ENCODE peak calls at places on chromosomes 2 and 18, in five cellular contexts. J is OCI-LY7, K is HCT116, D is GM12878, N is PC-3. Z is an unnamed sample.

GRCh38 chr2:152200562-152201465 is 25.3 kb upstream of the STAM2 start:
- DNase-seq in N (peak; percentile 100), K (peak; percentile 96), J (no peak), D (no peak), Z (peak; percentile 97)

GRCh38 chr2:18930977-18931376 is 341.6 kb upstream of the NT5C1B start:
- DNase-seq in D (no peak), K (no peak), N (no peak), J (no peak), Z (peak; percentile 69)

GRCh38 chr2:24399434-24400206 is 39.3 kb upstream of the ITSN2 start:
- DNase-seq in J (no peak), D (no peak), K (no peak), N (no peak), Z (no peak)

GRCh38 chr2:199659207-199659606 is 191.8 kb downstream of the FTCDNL1 start:
- DNase-seq in K (no peak), D (no peak), N (no peak), J (no peak), Z (peak; percentile 24)

GRCh38 chr2:237868631-237869356 is 9.4 kb downstream of the RAMP1 start:
- DNase-seq in K (no peak), D (no peak), N (no peak), J (no peak), Z (peak; percentile 73)

GRCh38 chr2:127609031-127609751 is 36.8 kb upstream of the GPR17 start:
- DNase-seq in N (no peak), K (no peak), J (no peak), D (no peak), Z (no peak)

GRCh38 chr2:11155326-11156059 is at the start of gene SLC66A3:
- DNase-seq in N (peak; percentile 86), D (no peak), J (peak; percentile 89), K (peak; percentile 59), Z (peak; percentile 75)

GRCh38 chr2:9230881-9231280 is 24.3 kb downstream of the ASAP2 start:
- DNase-seq in N (no peak), D (no peak), J (no peak), K (no peak), Z (no peak)

GRCh38 chr2:54208364-54209240 is 47.4 kb downstream of the TSPYL6 start:
- DNase-seq in N (no peak), J (no peak), K (no peak), D (no peak), Z (peak; percentile 59)

GRCh38 chr2:235049069-235049468 is 97.3 kb downstream of the SH3BP4 start:
- DNase-seq in N (no peak), D (no peak), J (no peak), K (no peak), Z (no peak)

GRCh38 chr2:100554788-100555407 is 7.9 kb upstream of the PDCL3 start:
- DNase-seq in N (no peak), K (no peak), J (no peak), D (no peak), Z (no peak)

GRCh38 chr2:121088251-121089004 is 196.6 kb downstream of the TFCP2L1 start:
- DNase-seq in J (no peak), K (no peak), N (no peak), D (no peak), Z (no peak)

GRCh38 chr2:42185200-42185921 is 16.2 kb downstream of the EML4 start:
- DNase-seq in N (no peak), D (no peak), J (no peak), K (no peak), Z (no peak)

DNA sequence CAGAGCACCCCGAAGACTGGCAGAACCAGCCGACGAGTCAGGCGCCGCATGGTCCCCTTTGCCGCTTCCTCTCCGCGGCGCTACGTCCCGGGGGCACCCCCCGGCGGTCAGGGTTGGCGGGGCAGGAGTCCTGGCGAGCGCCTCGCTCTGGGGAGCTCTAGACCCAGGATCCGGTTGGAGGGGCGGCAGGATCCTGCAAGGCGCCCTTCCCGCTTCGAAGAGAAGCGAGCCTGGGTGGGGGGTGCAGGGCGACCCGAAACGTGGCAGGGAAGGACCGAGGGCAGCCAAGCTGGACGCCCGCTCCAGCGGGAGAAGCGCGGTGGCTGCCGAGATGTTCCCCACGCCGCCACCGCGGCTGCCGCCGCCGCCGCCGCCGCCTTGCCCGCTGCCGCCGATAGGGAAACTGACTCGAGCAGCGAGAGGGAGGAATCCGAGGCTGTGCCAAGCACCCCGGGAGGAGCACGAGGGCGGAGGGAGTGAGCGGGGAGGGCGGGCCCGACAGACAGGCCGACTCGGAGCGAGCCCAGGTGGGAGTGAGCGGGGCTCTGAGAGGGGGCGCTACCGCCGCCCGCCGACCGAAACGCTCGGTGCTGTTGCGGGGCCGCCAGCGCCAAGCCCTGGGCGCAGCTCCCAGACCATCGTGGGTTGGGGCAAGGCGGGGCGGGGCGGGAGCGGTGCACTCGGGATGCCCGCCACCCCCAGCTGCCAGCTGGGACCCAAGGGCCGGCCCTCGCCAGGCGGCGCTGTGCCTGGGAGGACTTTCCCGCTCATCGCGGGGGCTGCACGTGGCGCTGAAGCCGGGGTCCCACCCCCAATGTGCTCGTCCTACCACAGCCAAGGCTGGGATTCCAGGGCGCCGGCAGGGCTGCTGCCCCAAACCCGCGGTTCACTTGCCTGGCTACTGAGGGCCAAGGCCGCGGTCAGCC is at the start of gene GALNT14:
- DNase-seq in N (peak; percentile 54), J (peak; percentile 87), D (no peak), K (no peak), Z (peak; percentile 10)
- H2AFZ ChIP-seq in N (peak within 1 kb of the TSS; percentile 56), J (peak within 1 kb of the TSS; percentile 93), D (peak within 1 kb of the TSS; percentile 7), K (no peak within 1 kb of the TSS), Z (peak within 1 kb of the TSS; percentile 84)

GRCh38 chr2:241842620-241843211 is 16.0 kb downstream of the PDCD1 start:
- DNase-seq in N (no peak), K (no peak), D (no peak), J (no peak), Z (no peak)

GRCh38 chr2:241842067-241842415 is 16.7 kb downstream of the PDCD1 start:
- DNase-seq in N (no peak), D (no peak), K (no peak), J (no peak), Z (no peak)

GRCh38 chr2:241843321-241844065 is 15.2 kb downstream of the PDCD1 start:
- DNase-seq in K (no peak), D (no peak), J (no peak), N (no peak), Z (no peak)

GRCh38 chr2:241844831-241845578 is 13.7 kb downstream of the PDCD1 start:
- DNase-seq in K (no peak), D (no peak), J (no peak), N (no peak), Z (no peak)

GRCh38 chr2:241844066-241844728 is 14.5 kb downstream of the PDCD1 start:
- DNase-seq in D (no peak), J (no peak), N (peak; percentile 69), K (peak; percentile 32), Z (peak; percentile 34)
- TF ChIP-seq CTCF in D (no peak), J (no peak), N (no peak), K (no peak), Z (no peak)

DNA sequence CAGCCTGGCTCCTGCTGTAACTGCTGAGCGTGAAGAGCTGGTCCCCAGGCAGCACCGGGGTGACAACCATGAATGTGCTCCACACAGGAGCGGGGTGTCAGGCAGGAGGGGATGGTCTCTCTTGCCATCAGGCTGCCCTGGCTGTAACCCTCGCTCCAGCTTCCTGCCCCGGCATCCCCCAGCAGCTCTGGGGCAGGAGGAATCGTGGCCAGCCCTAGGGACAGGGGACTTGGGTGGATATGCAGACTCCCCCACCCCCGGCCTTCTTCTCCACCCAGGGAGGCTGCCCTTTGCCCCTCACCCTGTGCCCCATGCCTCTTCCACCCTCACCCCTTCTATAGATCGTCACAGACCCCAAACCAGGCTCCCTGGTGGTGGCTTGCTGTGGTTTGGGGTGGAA is 69.4 kb upstream of the SMAD7 start:
- DNase-seq in D (no peak), J (no peak), N (no peak), K (no peak), Z (no peak)
- H3K4me3 ChIP-seq in D (no peak overlapping the region), J (no peak overlapping the region), N (no peak overlapping the region), K (no peak overlapping the region), Z (no peak overlapping the region)

DNA sequence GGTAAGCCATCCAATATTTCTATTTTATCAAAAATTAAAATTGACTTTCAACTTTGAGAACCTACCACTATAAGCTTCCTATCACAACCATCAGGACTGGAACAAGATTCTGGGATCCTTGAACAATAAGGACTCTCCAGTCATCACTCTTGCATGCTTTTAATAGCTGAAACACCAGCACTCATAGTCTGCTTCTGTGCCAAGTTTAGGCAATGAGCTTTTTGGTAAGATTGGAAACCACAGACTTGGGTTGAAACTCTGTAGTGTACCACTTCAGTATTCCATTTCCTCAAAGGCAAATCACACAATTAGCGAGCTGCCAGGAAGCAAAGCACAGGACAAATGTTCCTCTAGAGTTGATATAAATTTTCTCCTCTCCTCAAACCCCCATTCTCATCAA is 1065.8 kb upstream of the SLC39A10 start:
- DNase-seq in K (no peak), N (no peak), J (no peak), D (no peak), Z (no peak)
- H2AFZ ChIP-seq in K (no peak overlapping the region), N (no peak overlapping the region), J (no peak overlapping the region), D (no peak overlapping the region), Z (no peak overlapping the region)

GRCh38 chr2:26184555-26185303 is 11.8 kb downstream of the GAREM2 start:
- DNase-seq in K (peak; percentile 15), J (peak; percentile 30), N (no peak), D (peak; percentile 25), Z (no peak)
- TF ChIP-seq CTCF in K (peak; percentile 43), J (peak; percentile 37), N (no peak), D (peak; percentile 59), Z (no peak)

DNA sequence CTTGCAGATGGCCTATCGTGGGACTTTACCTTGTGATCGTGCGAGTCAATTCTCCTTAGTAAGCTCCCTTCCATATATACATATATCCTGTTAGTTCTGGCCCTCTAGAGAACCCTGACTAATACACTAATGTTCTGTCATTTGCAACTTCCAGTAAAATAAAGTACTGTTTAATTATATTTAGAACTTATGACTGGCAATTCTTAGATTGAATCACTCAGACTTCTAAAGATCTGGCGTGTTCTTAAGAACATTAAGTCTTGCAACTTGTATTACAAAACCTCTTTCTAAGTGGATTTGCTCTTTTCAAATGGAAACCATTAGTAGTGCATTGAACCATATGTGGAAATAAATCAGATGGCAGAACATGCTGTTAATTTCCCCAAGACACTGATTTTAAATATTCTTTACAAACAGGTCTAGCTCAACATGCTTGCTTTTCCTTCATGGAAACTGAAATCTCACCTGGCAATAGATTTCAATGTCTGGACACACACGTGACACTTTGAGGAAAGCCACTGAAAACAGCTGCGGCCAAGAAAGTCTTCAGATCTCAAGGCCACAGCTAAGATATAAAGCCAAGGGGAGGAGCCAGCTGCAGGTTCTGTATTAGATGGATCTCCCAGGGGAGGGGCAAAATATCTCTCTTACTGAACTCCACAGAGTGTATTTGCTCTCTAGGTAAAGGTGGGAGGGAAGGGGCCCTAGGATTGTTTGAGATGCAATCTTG is 50.6 kb downstream of the PMAIP1 start:
- DNase-seq in N (peak; percentile 10), D (no peak), K (no peak), J (no peak), Z (peak; percentile 53)
- H3K4me3 ChIP-seq in N (no peak overlapping the region), D (no peak overlapping the region), K (no peak overlapping the region), J (no peak overlapping the region), Z (no peak overlapping the region)

Z was measured in astrocyte.